ENCODE peak calls at places on chromosome 7, in nine cellular contexts. L is M059J, Z is C1 segment of cervical spinal cord, O is mesothelial cell of epicardium, F is T follicular helper cell, J is lower lobe of right lung, A is hepatocyte, G is OCI-M1, K is sigmoid colon. U is an unnamed sample.

GRCh38 chr7:64638822-64639221 is 27.1 kb upstream of the ZNF107 start:
- DNase-seq in J (no peak), K (no peak), O (no peak), F (no peak), A (no peak), G (no peak), L (no peak), Z (no peak), U (no peak)

GRCh38 chr7:36871863-36872262 is 147.6 kb upstream of the AOAH start:
- DNase-seq in L (no peak), Z (no peak), O (no peak), F (no peak), K (no peak), G (peak; percentile 38), A (no peak), J (no peak), U (no peak)

GRCh38 chr7:77337456-77337990 is 78.6 kb downstream of the GSAP start:
- DNase-seq in F (no peak), Z (no peak), O (no peak), L (no peak), K (no peak), A (no peak), G (no peak), J (no peak), U (no peak)

GRCh38 chr7:92797693-92798092 is 38.7 kb downstream of the CDK6 start:
- DNase-seq in F (no peak), K (no peak), L (peak; percentile 80), J (no peak), Z (no peak), O (no peak), A (no peak), G (peak; percentile 92), U (no peak)

GRCh38 chr7:45703911-45704682 is 129.9 kb downstream of the ADCY1 start:
- DNase-seq in A (no peak), K (no peak), F (no peak), G (no peak), J (no peak), O (no peak), Z (no peak), L (no peak), U (no peak)

GRCh38 chr7:94003446-94004023 is 620 bp downstream of the BET1 start:
- DNase-seq in A (peak; percentile 38), Z (peak; percentile 42), O (no peak), L (peak; percentile 45), G (peak; percentile 80), J (no peak), F (no peak), K (no peak), U (no peak)

GRCh38 chr7:153382591-153383225 is 623.2 kb downstream of the ACTR3B start:
- DNase-seq in G (no peak), F (no peak), J (no peak), O (no peak), Z (no peak), L (no peak), K (peak; percentile 83), A (no peak), U (no peak)

GRCh38 chr7:28130277-28130676 is 50.3 kb downstream of the JAZF1 start:
- DNase-seq in Z (no peak), A (peak; percentile 53), K (peak; percentile 83), O (no peak), L (peak; percentile 52), G (no peak), J (no peak), F (no peak), U (no peak)

GRCh38 chr7:157990878-157991250 is 596.8 kb downstream of the PTPRN2 start:
- DNase-seq in F (no peak), K (no peak), O (no peak), A (no peak), J (no peak), Z (no peak), G (no peak), L (no peak), U (no peak)

GRCh38 chr7:117592011-117592635 is 112.3 kb downstream of the CFTR start:
- DNase-seq in G (no peak), A (no peak), O (no peak), J (no peak), Z (no peak), K (no peak), L (no peak), F (no peak), U (no peak)

U was measured in progenitor cell of endocrine pancreas.